ENCODE peak calls at places on chromosome 18, in ten cellular contexts. O is cardiac fibroblast; U is activated naive CD8-positive, alpha-beta T cell treated with anti-CD3 and anti-CD28 coated beads, Interleukin-2, amount 50 U/mL, for 24 hours; R is GM03348; F is NCI-H345; J is nucleus accumbens; G is body of pancreas; W is activated T-helper 9 cell treated with anti-CD3 and anti-CD28 coated beads, Interleukin-2, amount 50 U/mL, for 16 hours; T is nephron progenitor cell; D is GM12891. E is an unnamed sample.
A peak's percentile ranks its signal among the peaks of the same experiment; 100 is the strongest.

GRCh38 chr18:38923136-38923535 is 1357.5 kb upstream of the CELF4 start:
- DNase-seq in O (no peak), U (no peak), R (no peak), F (peak; percentile 7), J (no peak), G (no peak), W (no peak), T (no peak), D (no peak), E (no peak)

GRCh38 chr18:2536493-2536892 is 34.8 kb downstream of the METTL4 start:
- DNase-seq in O (peak; percentile 80), U (no peak), R (peak; percentile 33), F (no peak), J (no peak), G (no peak), W (no peak), T (no peak), D (no peak), E (no peak)

GRCh38 chr18:23618862-23619387 is 32.6 kb upstream of the NPC1 start:
- DNase-seq in O (no peak), U (peak; percentile 13), R (no peak), F (no peak), J (no peak), G (peak; percentile 7), W (no peak), T (peak; percentile 42), D (peak; percentile 13), E (peak; percentile 87)

GRCh38 chr18:33584845-33585775 is 7.1 kb downstream of the ASXL3 start:
- DNase-seq in O (no peak), U (no peak), R (no peak), F (peak; percentile 79), J (no peak), G (peak; percentile 3), W (no peak), T (no peak), D (no peak), E (no peak)

GRCh38 chr18:34159691-34160185 is 65.0 kb downstream of the NOL4 start:
- DNase-seq in O (no peak), U (no peak), R (no peak), F (peak; percentile 81), J (no peak), G (no peak), W (no peak), T (peak; percentile 3), D (no peak), E (peak; percentile 59)

GRCh38 chr18:24057804-24058203 is 43.2 kb downstream of the TTC39C start:
- DNase-seq in O (no peak), U (no peak), R (no peak), F (no peak), J (no peak), G (no peak), W (no peak), T (no peak), D (no peak), E (no peak)

GRCh38 chr18:79898952-79899608 is 52.4 kb downstream of the SLC66A2 start:
- DNase-seq in O (no peak), U (no peak), R (no peak), F (no peak), J (no peak), G (no peak), W (no peak), T (no peak), D (no peak), E (no peak)

GRCh38 chr18:42545825-42546224 is 569.7 kb downstream of the RIT2 start:
- DNase-seq in O (peak; percentile 6), U (no peak), R (peak; percentile 5), F (no peak), J (no peak), G (no peak), W (no peak), T (no peak), D (no peak), E (no peak)

GRCh38 chr18:64276736-64277135 is 127.8 kb upstream of the LINC00305 start:
- DNase-seq in O (peak; percentile 26), U (no peak), R (no peak), F (no peak), J (no peak), G (peak; percentile 4), W (no peak), T (no peak), D (no peak), E (no peak)

GRCh38 chr18:9008709-9009635 is 93.5 kb upstream of the NDUFV2 start:
- DNase-seq in O (no peak), U (no peak), R (no peak), F (no peak), J (no peak), G (no peak), W (no peak), T (no peak), D (no peak), E (no peak)

GRCh38 chr18:23099621-23100020 is 35.7 kb upstream of the CABLES1 start:
- DNase-seq in O (no peak), U (no peak), R (no peak), F (no peak), J (no peak), G (no peak), W (no peak), T (no peak), D (no peak), E (no peak)

GRCh38 chr18:31219395-31219794 is 56.7 kb upstream of the DSC1 start:
- DNase-seq in O (no peak), U (no peak), R (no peak), F (no peak), J (no peak), G (no peak), W (no peak), T (no peak), D (no peak), E (no peak)